ENCODE peak calls at places on chromosome 20, in six cellular contexts. V, T, J, K, L and I are unnamed samples.

GRCh38 chr20:33724439-33725094 is 4.5 kb upstream of the PXMP4 start:
- ATAC-seq in V (no peak), T (peak), J (peak), K (no peak), L (no peak), I (no peak)

GRCh38 chr20:1364106-1364505 is 28.7 kb downstream of the FKBP1A start:
- ATAC-seq in V (no peak), T (no peak), J (no peak), K (no peak), L (no peak), I (no peak)

GRCh38 chr20:49448917-49449316 is 33.6 kb downstream of the KCNB1 start:
- ATAC-seq in V (peak), T (no peak), J (no peak), K (no peak), L (no peak), I (no peak)

GRCh38 chr20:4060054-4060795 is 44.9 kb upstream of the RNF24 start:
- ATAC-seq in V (peak), T (no peak), J (peak), K (no peak), L (peak), I (peak)

GRCh38 chr20:36462440-36463211 is 78.7 kb upstream of the MYL9 start:
- ATAC-seq in V (no peak), T (peak), J (no peak), K (no peak), L (peak), I (no peak)

GRCh38 chr20:48075591-48076174 is 290.4 kb upstream of the SULF2 start:
- ATAC-seq in V (no peak), T (no peak), J (no peak), K (no peak), L (no peak), I (no peak)

GRCh38 chr20:48831702-48832422 is 4.1 kb upstream of the PREX1 start:
- ATAC-seq in V (peak), T (peak), J (peak), K (no peak), L (no peak), I (peak)

GRCh38 chr20:53859684-53860083 is 210.7 kb downstream of the BCAS1 start:
- ATAC-seq in V (no peak), T (no peak), J (no peak), K (no peak), L (no peak), I (peak)

GRCh38 chr20:35306931-35307517 is 14.8 kb upstream of the FAM83C start:
- ATAC-seq in V (peak), T (peak), J (peak), K (peak), L (peak), I (peak)

GRCh38 chr20:51767867-51768758 is at the start of gene ATP9A:
- ATAC-seq in V (no peak), T (peak), J (peak), K (peak), L (no peak), I (peak)
- TF ChIP-seq POLR2A in V (no peak), T (no peak), J (no peak), K (no peak), L (no peak), I (no peak)

GRCh38 chr20:20085812-20086211 is 33.5 kb downstream of the CFAP61 start:
- ATAC-seq in V (no peak), T (no peak), J (peak), K (no peak), L (no peak), I (peak)
- TF ChIP-seq EP300 in V (no peak), T (no peak), J (peak), K (no peak), L (no peak), I (peak)

GRCh38 chr20:17430515-17430914 is 100.7 kb downstream of the BFSP1 start:
- ATAC-seq in V (no peak), T (no peak), J (no peak), K (no peak), L (no peak), I (no peak)
- TF ChIP-seq POLR2A in V (no peak), T (no peak), J (no peak), K (no peak), L (no peak), I (no peak)

GRCh38 chr20:7829776-7830175 is 110.5 kb downstream of the HAO1 start:
- ATAC-seq in V (no peak), T (no peak), J (no peak), K (no peak), L (no peak), I (no peak)

GRCh38 chr20:7829031-7829430 is 111.2 kb downstream of the HAO1 start:
- ATAC-seq in V (no peak), T (no peak), J (no peak), K (no peak), L (no peak), I (no peak)

GRCh38 chr20:7822772-7823171 is 117.5 kb downstream of the HAO1 start:
- ATAC-seq in V (no peak), T (no peak), J (no peak), K (no peak), L (no peak), I (no peak)

DNA sequence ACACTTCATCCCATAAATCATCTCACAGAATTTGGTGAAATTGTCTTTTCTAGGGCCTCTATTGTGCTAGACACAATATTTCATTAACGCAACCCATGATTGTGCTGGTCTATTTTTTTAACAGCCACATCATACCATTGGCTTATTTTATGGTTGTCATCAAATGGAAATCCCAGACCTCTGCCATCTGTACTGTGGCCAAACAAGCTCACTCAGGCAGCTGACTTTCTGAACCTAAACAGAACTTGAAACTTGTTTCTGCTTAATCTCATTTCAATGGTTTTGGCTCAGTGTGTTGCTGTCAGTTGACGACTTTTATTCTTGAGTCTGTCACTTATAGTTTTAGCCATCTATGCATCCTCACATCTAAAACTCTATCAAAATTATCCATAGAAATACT is 111.8 kb downstream of the HAO1 start:
- ATAC-seq in V (no peak), T (no peak), J (no peak), K (no peak), L (no peak), I (peak)
- TF ChIP-seq EP300 in V (no peak), T (no peak), J (no peak), K (no peak), L (no peak), I (no peak)

DNA sequence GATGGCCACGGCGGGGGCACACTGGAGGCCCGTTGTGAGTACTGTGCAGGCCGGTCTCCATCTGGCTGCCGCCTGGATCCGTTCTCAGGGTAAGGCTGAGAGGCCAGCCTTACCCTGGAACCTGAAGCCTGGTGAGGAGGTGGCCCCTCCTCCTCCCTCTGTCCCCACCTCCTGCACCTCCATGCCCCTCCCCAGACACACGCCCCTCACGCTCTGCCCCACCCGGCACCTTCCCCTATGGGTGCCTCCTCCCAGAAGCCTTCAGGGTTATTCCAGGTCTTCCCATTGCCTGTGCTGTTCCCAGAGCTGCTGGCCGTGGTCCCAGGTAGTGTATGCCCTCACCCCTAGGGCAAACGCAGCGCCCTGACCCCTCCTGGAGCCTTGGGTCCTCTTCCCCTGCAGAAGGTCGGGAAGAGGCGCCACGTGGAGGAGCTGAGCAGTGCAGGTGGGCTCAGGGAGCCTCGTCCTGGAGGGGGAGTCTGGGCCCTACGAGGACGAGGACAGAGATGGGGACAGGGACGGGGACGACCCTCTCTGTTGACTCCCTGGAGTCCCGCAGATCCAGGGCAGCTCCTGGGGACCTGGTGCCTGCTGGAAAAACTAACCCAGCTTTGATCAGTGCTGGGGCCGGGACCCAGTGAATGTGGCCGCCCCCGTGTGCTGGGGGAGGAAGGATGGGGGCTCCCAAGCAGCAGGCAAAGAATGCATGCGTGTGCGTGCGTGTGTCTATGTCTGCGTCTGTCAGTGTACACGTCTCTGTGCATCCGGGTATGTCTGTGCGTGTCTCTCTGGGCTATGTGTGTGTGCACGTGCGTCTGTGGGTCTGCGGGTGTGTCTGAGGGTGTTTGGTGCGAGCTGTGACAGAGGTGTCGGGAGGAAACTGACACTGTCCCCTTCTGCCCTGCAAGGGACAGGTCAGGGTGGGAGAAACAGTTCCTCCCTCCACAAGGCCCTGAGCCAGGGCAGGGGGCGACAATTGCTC is 8.2 kb upstream of the HRH3 start:
- ATAC-seq in V (peak), T (peak), J (no peak), K (peak), L (peak), I (no peak)
- TF ChIP-seq POLR2A in V (no peak), T (no peak), J (no peak), K (no peak), L (no peak), I (no peak)